ENCODE peak calls at places on chromosomes 16 and 17, in seven cellular contexts. X is cardiac muscle cell, U is transverse colon, W is tibial artery, R is neural progenitor cell, Z is ascending aorta, K is heart left ventricle. E is an unnamed sample.
A peak's percentile ranks its signal among the peaks of the same experiment; 100 is the strongest.

GRCh38 chr17:46010597-46011186 is 11.6 kb downstream of the STH start:
- DNase-seq in Z (no peak), K (no peak), R (no peak), X (no peak), U (no peak), W (no peak), E (no peak)

GRCh38 chr17:57568340-57568739 is 176.8 kb downstream of the CCDC182 start:
- DNase-seq in U (no peak), X (no peak), R (no peak), Z (no peak), K (no peak), W (no peak), E (no peak)

GRCh38 chr17:49821916-49822315 is 26.0 kb downstream of the TAC4 start:
- DNase-seq in K (no peak), U (no peak), R (no peak), Z (no peak), X (no peak), W (no peak), E (no peak)

GRCh38 chr17:1294157-1294717 is 14.8 kb downstream of the TRARG1 start:
- DNase-seq in X (no peak), Z (no peak), R (no peak), U (peak; percentile 52), W (no peak), K (no peak), E (no peak)

GRCh38 chr17:39564201-39564828 is 43.4 kb downstream of the NEUROD2 start:
- DNase-seq in K (no peak), X (no peak), U (no peak), Z (no peak), R (peak; percentile 72), W (no peak), E (no peak)

GRCh38 chr16:50967827-50968612 is 183.1 kb downstream of the SALL1 start:
- DNase-seq in W (no peak), U (no peak), K (no peak), X (no peak), Z (no peak), R (no peak), E (peak; percentile 26)

GRCh38 chr17:75087558-75088453 is at the start of gene SLC16A5:
- DNase-seq in W (peak; percentile 86), U (peak; percentile 94), X (peak; percentile 87), R (peak; percentile 92), Z (peak; percentile 48), K (peak; percentile 93), E (no peak)

GRCh38 chr16:68283346-68283745 is 19.0 kb downstream of the SLC7A6 start:
- DNase-seq in U (no peak), X (no peak), Z (no peak), K (no peak), W (no peak), R (no peak), E (no peak)

GRCh38 chr16:7506363-7506762 is 173.7 kb downstream of the RBFOX1 start:
- DNase-seq in X (no peak), Z (no peak), R (no peak), K (no peak), U (no peak), W (no peak), E (no peak)

GRCh38 chr17:32907583-32907982 is 20.4 kb upstream of the TMEM98 start:
- DNase-seq in U (peak; percentile 27), R (no peak), W (no peak), X (no peak), Z (no peak), K (no peak), E (no peak)

GRCh38 chr16:4984174-4985000 is 26.3 kb downstream of the SEC14L5 start:
- DNase-seq in R (no peak), K (no peak), W (no peak), U (no peak), X (no peak), Z (no peak), E (no peak)

GRCh38 chr17:66724581-66725341 is 110.2 kb upstream of the CACNG5 start:
- DNase-seq in W (no peak), Z (no peak), U (no peak), R (no peak), K (no peak), X (no peak), E (no peak)

GRCh38 chr16:7140899-7141298 is 191.7 kb upstream of the RBFOX1 start:
- DNase-seq in W (no peak), Z (no peak), K (no peak), R (no peak), X (no peak), U (no peak), E (no peak)

GRCh38 chr17:50274142-50274944 is at the start of gene TMEM92:
- DNase-seq in Z (no peak), W (peak; percentile 24), K (no peak), R (peak; percentile 90), U (peak; percentile 81), X (peak; percentile 88), E (no peak)

GRCh38 chr16:69321080-69321479 is 9.3 kb downstream of the PDF start:
- DNase-seq in W (peak; percentile 10), U (no peak), R (no peak), Z (no peak), X (no peak), K (no peak), E (no peak)

GRCh38 chr16:74573622-74574021 is 33.3 kb downstream of the GLG1 start:
- DNase-seq in R (no peak), K (no peak), X (no peak), W (no peak), Z (no peak), U (no peak), E (no peak)

GRCh38 chr17:3935140-3935542 is 18.9 kb upstream of the P2RX1 start:
- DNase-seq in X (peak; percentile 88), U (peak; percentile 81), R (peak; percentile 90), K (peak; percentile 78), Z (no peak), W (no peak), E (peak; percentile 45)

GRCh38 chr16:82660078-82660645 is 33.4 kb downstream of the CDH13 start:
- DNase-seq in Z (no peak), W (no peak), X (no peak), R (no peak), K (no peak), U (no peak), E (no peak)

GRCh38 chr16:74226361-74226979 is 70.1 kb upstream of the PSMD7 start:
- DNase-seq in W (no peak), Z (no peak), X (peak; percentile 8), R (peak; percentile 45), K (no peak), U (no peak), E (no peak)

DNA sequence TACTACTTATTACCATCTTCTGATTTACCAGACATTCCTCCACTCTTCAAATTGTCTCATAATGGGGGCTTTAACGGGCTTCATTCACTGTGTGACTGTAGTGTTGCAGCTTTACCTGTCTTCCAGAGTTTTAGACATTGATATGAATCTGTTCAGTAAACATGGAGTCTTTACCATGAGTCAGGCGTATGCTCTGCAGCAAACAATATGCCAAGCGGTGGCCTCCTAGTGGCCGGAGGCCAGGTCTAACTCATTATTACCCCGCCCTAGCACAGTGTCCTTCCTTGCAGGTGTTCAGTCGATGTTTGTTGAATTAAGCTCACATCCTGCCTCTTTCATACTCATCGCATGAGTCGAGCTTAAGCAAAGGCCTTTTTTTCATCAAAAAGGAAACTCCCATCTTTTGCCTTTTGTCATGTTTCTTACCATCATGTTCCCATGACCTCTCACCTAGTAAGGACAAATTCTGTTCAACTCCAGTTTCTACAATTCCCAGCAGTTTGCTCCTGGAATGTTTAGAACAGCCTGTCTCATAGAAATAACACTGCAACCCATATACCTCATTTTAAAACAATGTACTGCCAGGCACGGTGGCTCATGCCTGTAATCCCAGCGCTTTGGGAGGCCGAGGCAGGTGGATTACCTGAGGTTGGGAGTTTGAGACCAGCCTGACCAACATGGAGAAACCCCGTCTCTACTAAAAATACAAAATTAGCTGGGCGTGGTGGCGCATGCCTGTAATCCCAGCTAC is 39.4 kb downstream of the TUBD1 start:
- DNase-seq in U (peak; percentile 83), K (no peak), W (no peak), Z (no peak), X (no peak), R (peak; percentile 16), E (no peak)
- TF ChIP-seq CTCF in U (peak; percentile 56), K (peak; percentile 30), W (no peak), Z (no peak), X (peak; percentile 37), R (peak; percentile 39), E (peak; percentile 75)

GRCh38 chr16:24088011-24088410 is 168.1 kb upstream of the CACNG3 start:
- DNase-seq in K (no peak), X (peak; percentile 43), U (no peak), W (no peak), Z (no peak), R (no peak), E (no peak)
- H3K27me3 ChIP-seq in K (no peaks in the 10 kb centered on the region), X (no peaks in the 10 kb centered on the region), U (no peaks in the 10 kb centered on the region), W (no peaks in the 10 kb centered on the region), Z (no peaks in the 10 kb centered on the region), R (no peaks in the 10 kb centered on the region), E (no peaks in the 10 kb centered on the region)

DNA sequence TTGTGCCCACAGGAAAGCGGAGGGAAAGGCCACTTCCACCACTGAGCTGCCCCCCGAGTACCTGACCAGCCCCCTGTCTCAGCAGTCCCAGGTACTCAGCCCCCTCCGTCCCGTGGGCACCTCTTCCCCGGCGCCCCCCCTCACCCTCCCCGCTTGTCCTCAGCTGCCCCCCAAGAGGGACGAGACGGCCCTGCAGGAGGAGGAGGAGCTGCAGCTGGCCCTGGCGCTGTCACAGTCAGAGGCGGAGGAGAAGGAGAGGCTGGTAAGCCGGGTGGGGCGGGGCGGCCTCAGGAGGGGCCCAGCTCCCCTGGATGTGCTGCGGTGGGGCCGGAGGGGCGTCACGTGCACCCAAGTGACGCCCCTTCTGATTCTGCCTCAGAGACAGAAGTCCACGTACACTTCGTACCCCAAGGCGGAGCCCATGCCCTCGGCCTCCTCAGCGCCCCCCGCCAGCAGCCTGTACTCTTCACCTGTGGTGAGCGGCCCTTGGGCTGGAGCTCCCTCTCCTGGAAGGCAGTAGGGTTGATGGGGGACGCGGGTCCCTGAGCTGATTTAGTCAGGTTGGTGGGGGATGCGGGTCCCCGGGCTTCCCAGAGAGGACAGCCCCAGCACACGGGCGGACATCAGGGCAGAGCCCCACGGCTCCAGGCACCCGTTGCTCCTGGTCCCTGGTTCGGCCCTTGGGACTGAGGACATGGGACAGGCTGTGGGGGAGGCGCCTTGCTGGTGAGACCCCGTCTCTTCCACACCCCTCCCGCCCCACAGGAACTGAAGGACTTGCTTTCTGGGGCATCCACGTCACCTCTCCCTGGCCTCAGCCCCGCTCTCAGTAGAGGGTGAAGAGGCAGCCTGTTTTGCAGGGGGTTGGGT is 9.4 kb upstream of the MRPL12 start:
- DNase-seq in K (no peak), W (no peak), Z (no peak), R (no peak), U (no peak), X (no peak), E (no peak)
- H3K36me3 ChIP-seq in K (peaks cover 100% of the 10 kb centered on the region), W (peaks cover 100% of the 10 kb centered on the region), Z (peaks cover 90% of the 10 kb centered on the region), R (no peaks in the 10 kb centered on the region), U (peaks cover 64% of the 10 kb centered on the region), X (peaks cover 37% of the 10 kb centered on the region), E (peaks cover 63% of the 10 kb centered on the region)

DNA sequence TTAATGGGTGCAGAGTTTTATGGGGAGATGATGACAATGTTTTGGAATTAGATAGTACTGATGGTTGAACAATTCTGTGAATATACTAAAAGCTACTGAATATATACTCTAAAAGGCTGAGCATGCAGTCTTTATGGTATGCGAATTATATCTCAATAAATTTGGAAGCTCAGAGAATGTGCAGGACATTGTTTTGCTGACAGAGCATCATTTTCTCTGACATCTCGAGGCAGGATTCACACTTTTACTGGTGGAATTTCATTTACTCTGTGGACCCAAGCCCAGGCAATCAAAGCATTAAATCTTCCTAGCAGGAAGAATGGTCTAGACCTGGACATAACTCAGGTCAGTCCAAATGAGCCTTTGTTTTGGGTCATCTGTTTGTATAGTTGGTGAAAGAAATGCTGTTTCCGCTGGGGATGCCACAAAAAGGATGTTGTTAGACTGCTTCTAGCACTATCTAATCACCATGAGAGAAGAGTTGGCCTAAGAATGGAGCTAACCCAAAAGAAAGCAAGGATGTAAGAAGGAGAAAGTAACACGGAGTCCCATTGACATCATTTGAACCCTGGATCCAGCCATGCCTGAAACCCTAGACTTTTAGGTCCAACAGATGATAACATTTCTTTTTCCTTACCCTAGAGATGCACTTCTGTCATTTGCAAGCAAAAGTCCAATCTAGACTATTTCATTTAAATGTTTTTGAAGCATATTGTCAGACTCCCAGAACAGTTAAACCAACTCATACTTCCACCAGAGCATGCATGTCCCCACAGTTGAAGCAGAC is 18.8 kb upstream of the USP10 start:
- DNase-seq in U (no peak), W (no peak), Z (no peak), X (no peak), R (no peak), K (no peak), E (no peak)
- TF ChIP-seq CTCF in U (no peak), W (no peak), Z (no peak), X (no peak), R (no peak), K (no peak), E (no peak)